ENCODE peak calls at places on chromosomes 4 and X, in nine cellular contexts. One of them, this sample, is unnamed.

GRCh38 chr4:6339818-6340445 is 70.3 kb downstream of the WFS1 start:
- DNase-seq in CD4-positive, CD25-positive, alpha-beta regulatory T cell: no peak
- DNase-seq in kidney glomerular epithelial cell: no peak
- DNase-seq in GM04504: no peak
- DNase-seq in fibroblast of pulmonary artery: no peak
- DNase-seq in activated gamma-delta T cell treated with Interleukin-2 at 50 U/mL for 16 hours: no peak
- DNase-seq in tibial nerve: no peak
- DNase-seq in GF-D8: no peak
- DNase-seq in stimulated activated CD4-positive, alpha-beta T cell treated with anti-CD3 and anti-CD28 coated beads, Interleukin-15, amount 100 ng/mL, for 1 hour: no peak
- DNase-seq in this sample: no peak

GRCh38 chr4:46645092-46645491 is 255.2 kb upstream of the GABRA2 start:
- DNase-seq in tibial nerve: no peak
- DNase-seq in GF-D8: no peak
- DNase-seq in kidney glomerular epithelial cell: no peak
- DNase-seq in fibroblast of pulmonary artery: no peak
- DNase-seq in stimulated activated CD4-positive, alpha-beta T cell treated with anti-CD3 and anti-CD28 coated beads, Interleukin-15, amount 100 ng/mL, for 1 hour: no peak
- DNase-seq in activated gamma-delta T cell treated with Interleukin-2 at 50 U/mL for 16 hours: no peak
- DNase-seq in CD4-positive, CD25-positive, alpha-beta regulatory T cell: no peak
- DNase-seq in GM04504: no peak
- DNase-seq in this sample: no peak

GRCh38 chr4:98845960-98846359 is 83.0 kb downstream of the EIF4E start:
- DNase-seq in stimulated activated CD4-positive, alpha-beta T cell treated with anti-CD3 and anti-CD28 coated beads, Interleukin-15, amount 100 ng/mL, for 1 hour: no peak
- DNase-seq in CD4-positive, CD25-positive, alpha-beta regulatory T cell: no peak
- DNase-seq in fibroblast of pulmonary artery: no peak
- DNase-seq in activated gamma-delta T cell treated with Interleukin-2 at 50 U/mL for 16 hours: no peak
- DNase-seq in kidney glomerular epithelial cell: no peak
- DNase-seq in GF-D8: no peak
- DNase-seq in tibial nerve: no peak
- DNase-seq in GM04504: no peak
- DNase-seq in this sample: no peak

GRCh38 chr4:10101559-10102192 is 14.9 kb downstream of the WDR1 start:
- DNase-seq in activated gamma-delta T cell treated with Interleukin-2 at 50 U/mL for 16 hours: no peak
- DNase-seq in GM04504: no peak
- DNase-seq in kidney glomerular epithelial cell: no peak
- DNase-seq in GF-D8: no peak
- DNase-seq in CD4-positive, CD25-positive, alpha-beta regulatory T cell: no peak
- DNase-seq in fibroblast of pulmonary artery: no peak
- DNase-seq in tibial nerve: no peak
- DNase-seq in stimulated activated CD4-positive, alpha-beta T cell treated with anti-CD3 and anti-CD28 coated beads, Interleukin-15, amount 100 ng/mL, for 1 hour: no peak
- DNase-seq in this sample: no peak

GRCh38 chrX:123906557-123907316 is 46.9 kb downstream of the XIAP start:
- DNase-seq in fibroblast of pulmonary artery: no peak
- DNase-seq in kidney glomerular epithelial cell: no peak
- DNase-seq in tibial nerve: no peak
- DNase-seq in stimulated activated CD4-positive, alpha-beta T cell treated with anti-CD3 and anti-CD28 coated beads, Interleukin-15, amount 100 ng/mL, for 1 hour: no peak
- DNase-seq in GF-D8: no peak
- DNase-seq in activated gamma-delta T cell treated with Interleukin-2 at 50 U/mL for 16 hours: no peak
- DNase-seq in CD4-positive, CD25-positive, alpha-beta regulatory T cell: no peak
- DNase-seq in GM04504: no peak
- DNase-seq in this sample: no peak

GRCh38 chr4:6773106-6773505 is 9.4 kb upstream of the KIAA0232 start:
- DNase-seq in GF-D8: no peak
- DNase-seq in tibial nerve: no peak
- DNase-seq in GM04504: no peak
- DNase-seq in CD4-positive, CD25-positive, alpha-beta regulatory T cell: no peak
- DNase-seq in stimulated activated CD4-positive, alpha-beta T cell treated with anti-CD3 and anti-CD28 coated beads, Interleukin-15, amount 100 ng/mL, for 1 hour: no peak
- DNase-seq in fibroblast of pulmonary artery: no peak
- DNase-seq in activated gamma-delta T cell treated with Interleukin-2 at 50 U/mL for 16 hours: no peak
- DNase-seq in kidney glomerular epithelial cell: no peak
- DNase-seq in this sample: no peak

GRCh38 chrX:144586756-144587155 is 660.5 kb upstream of the SPANXN1 start:
- DNase-seq in stimulated activated CD4-positive, alpha-beta T cell treated with anti-CD3 and anti-CD28 coated beads, Interleukin-15, amount 100 ng/mL, for 1 hour: no peak
- DNase-seq in fibroblast of pulmonary artery: peak; percentile 22
- DNase-seq in GF-D8: no peak
- DNase-seq in CD4-positive, CD25-positive, alpha-beta regulatory T cell: no peak
- DNase-seq in kidney glomerular epithelial cell: no peak
- DNase-seq in tibial nerve: no peak
- DNase-seq in activated gamma-delta T cell treated with Interleukin-2 at 50 U/mL for 16 hours: no peak
- DNase-seq in GM04504: no peak
- DNase-seq in this sample: no peak

GRCh38 chrX:5869786-5870185 is 358.9 kb downstream of the NLGN4X start:
- DNase-seq in tibial nerve: no peak
- DNase-seq in CD4-positive, CD25-positive, alpha-beta regulatory T cell: no peak
- DNase-seq in GF-D8: no peak
- DNase-seq in activated gamma-delta T cell treated with Interleukin-2 at 50 U/mL for 16 hours: no peak
- DNase-seq in fibroblast of pulmonary artery: no peak
- DNase-seq in GM04504: no peak
- DNase-seq in stimulated activated CD4-positive, alpha-beta T cell treated with anti-CD3 and anti-CD28 coated beads, Interleukin-15, amount 100 ng/mL, for 1 hour: no peak
- DNase-seq in kidney glomerular epithelial cell: no peak
- DNase-seq in this sample: no peak

GRCh38 chrX:43655151-43655676 is 885 bp upstream of the MAOA start:
- DNase-seq in tibial nerve: peak; percentile 10
- DNase-seq in CD4-positive, CD25-positive, alpha-beta regulatory T cell: peak; percentile 51
- DNase-seq in stimulated activated CD4-positive, alpha-beta T cell treated with anti-CD3 and anti-CD28 coated beads, Interleukin-15, amount 100 ng/mL, for 1 hour: no peak
- DNase-seq in GF-D8: no peak
- DNase-seq in activated gamma-delta T cell treated with Interleukin-2 at 50 U/mL for 16 hours: peak; percentile 10
- DNase-seq in fibroblast of pulmonary artery: peak; percentile 56
- DNase-seq in GM04504: no peak
- DNase-seq in kidney glomerular epithelial cell: peak; percentile 8
- DNase-seq in this sample: no peak

GRCh38 chr4:140884431-140885058 is 128.4 kb upstream of the TBC1D9 start:
- DNase-seq in activated gamma-delta T cell treated with Interleukin-2 at 50 U/mL for 16 hours: no peak
- DNase-seq in kidney glomerular epithelial cell: peak; percentile 54
- DNase-seq in fibroblast of pulmonary artery: peak; percentile 82
- DNase-seq in stimulated activated CD4-positive, alpha-beta T cell treated with anti-CD3 and anti-CD28 coated beads, Interleukin-15, amount 100 ng/mL, for 1 hour: no peak
- DNase-seq in GM04504: peak; percentile 51
- DNase-seq in GF-D8: no peak
- DNase-seq in CD4-positive, CD25-positive, alpha-beta regulatory T cell: peak; percentile 52
- DNase-seq in tibial nerve: peak; percentile 48
- DNase-seq in this sample: no peak

GRCh38 chr4:183229397-183229796 is 90.7 kb downstream of the CLDN22 start:
- DNase-seq in activated gamma-delta T cell treated with Interleukin-2 at 50 U/mL for 16 hours: no peak
- DNase-seq in GF-D8: no peak
- DNase-seq in tibial nerve: no peak
- DNase-seq in fibroblast of pulmonary artery: no peak
- DNase-seq in CD4-positive, CD25-positive, alpha-beta regulatory T cell: no peak
- DNase-seq in kidney glomerular epithelial cell: no peak
- DNase-seq in stimulated activated CD4-positive, alpha-beta T cell treated with anti-CD3 and anti-CD28 coated beads, Interleukin-15, amount 100 ng/mL, for 1 hour: no peak
- DNase-seq in GM04504: peak; percentile 14
- DNase-seq in this sample: no peak

GRCh38 chr4:78556655-78557054 is 5.1 kb downstream of the ANXA3 start:
- DNase-seq in CD4-positive, CD25-positive, alpha-beta regulatory T cell: no peak
- DNase-seq in activated gamma-delta T cell treated with Interleukin-2 at 50 U/mL for 16 hours: no peak
- DNase-seq in GM04504: no peak
- DNase-seq in fibroblast of pulmonary artery: no peak
- DNase-seq in tibial nerve: no peak
- DNase-seq in GF-D8: no peak
- DNase-seq in kidney glomerular epithelial cell: no peak
- DNase-seq in stimulated activated CD4-positive, alpha-beta T cell treated with anti-CD3 and anti-CD28 coated beads, Interleukin-15, amount 100 ng/mL, for 1 hour: no peak
- DNase-seq in this sample: no peak

GRCh38 chr4:149465941-149466340 is 349.7 kb downstream of the IQCM start:
- DNase-seq in fibroblast of pulmonary artery: peak; percentile 72
- DNase-seq in kidney glomerular epithelial cell: peak; percentile 33
- DNase-seq in GF-D8: no peak
- DNase-seq in GM04504: peak; percentile 26
- DNase-seq in activated gamma-delta T cell treated with Interleukin-2 at 50 U/mL for 16 hours: no peak
- DNase-seq in CD4-positive, CD25-positive, alpha-beta regulatory T cell: no peak
- DNase-seq in tibial nerve: no peak
- DNase-seq in stimulated activated CD4-positive, alpha-beta T cell treated with anti-CD3 and anti-CD28 coated beads, Interleukin-15, amount 100 ng/mL, for 1 hour: no peak
- DNase-seq in this sample: no peak

GRCh38 chrX:130173190-130173895 is 1.6 kb downstream of the RAB33A start:
- DNase-seq in kidney glomerular epithelial cell: no peak
- DNase-seq in fibroblast of pulmonary artery: peak; percentile 80
- DNase-seq in activated gamma-delta T cell treated with Interleukin-2 at 50 U/mL for 16 hours: no peak
- DNase-seq in CD4-positive, CD25-positive, alpha-beta regulatory T cell: peak; percentile 57
- DNase-seq in tibial nerve: peak; percentile 30
- DNase-seq in stimulated activated CD4-positive, alpha-beta T cell treated with anti-CD3 and anti-CD28 coated beads, Interleukin-15, amount 100 ng/mL, for 1 hour: no peak
- DNase-seq in GM04504: peak; percentile 71
- DNase-seq in GF-D8: peak; percentile 53
- DNase-seq in this sample: peak; percentile 38

GRCh38 chr4:1048781-1049590 is 37.6 kb downstream of the FGFRL1 start:
- DNase-seq in kidney glomerular epithelial cell: no peak
- DNase-seq in GF-D8: no peak
- DNase-seq in stimulated activated CD4-positive, alpha-beta T cell treated with anti-CD3 and anti-CD28 coated beads, Interleukin-15, amount 100 ng/mL, for 1 hour: no peak
- DNase-seq in GM04504: no peak
- DNase-seq in CD4-positive, CD25-positive, alpha-beta regulatory T cell: no peak
- DNase-seq in tibial nerve: no peak
- DNase-seq in activated gamma-delta T cell treated with Interleukin-2 at 50 U/mL for 16 hours: no peak
- DNase-seq in fibroblast of pulmonary artery: no peak
- DNase-seq in this sample: no peak

GRCh38 chr4:145936142-145937020 is 2.2 kb downstream of the ZNF827 start:
- DNase-seq in GF-D8: no peak
- DNase-seq in CD4-positive, CD25-positive, alpha-beta regulatory T cell: peak; percentile 75
- DNase-seq in tibial nerve: peak; percentile 19
- DNase-seq in GM04504: no peak
- DNase-seq in activated gamma-delta T cell treated with Interleukin-2 at 50 U/mL for 16 hours: peak; percentile 67
- DNase-seq in stimulated activated CD4-positive, alpha-beta T cell treated with anti-CD3 and anti-CD28 coated beads, Interleukin-15, amount 100 ng/mL, for 1 hour: peak; percentile 39
- DNase-seq in kidney glomerular epithelial cell: peak; percentile 78
- DNase-seq in fibroblast of pulmonary artery: peak; percentile 79
- DNase-seq in this sample: no peak

This sample was measured in thoracic aorta.